ENCODE peak calls at places on chromosome 3, in eight cellular contexts. One of them, this sample, is unnamed.

GRCh38 chr3:114418724-114419543 is 125.1 kb downstream of the TIGIT start:
- DNase-seq in endothelial cell: no peak
- DNase-seq in EH: peak; percentile 86
- DNase-seq in MV-4-11: peak; percentile 55
- DNase-seq in NCI-H748 treated with DMSO at 0.1 percent for 48 hours: peak; percentile 28
- DNase-seq in mucosa of descending colon: no peak
- DNase-seq in caudate nucleus: no peak
- DNase-seq in nephron progenitor cell: peak; percentile 9
- DNase-seq in this sample: peak; percentile 56

GRCh38 chr3:186025161-186025560 is 83.7 kb downstream of the ETV5 start:
- DNase-seq in mucosa of descending colon: no peak
- DNase-seq in MV-4-11: no peak
- DNase-seq in endothelial cell: no peak
- DNase-seq in EH: peak; percentile 43
- DNase-seq in caudate nucleus: no peak
- DNase-seq in NCI-H748 treated with DMSO at 0.1 percent for 48 hours: no peak
- DNase-seq in nephron progenitor cell: no peak
- DNase-seq in this sample: no peak

GRCh38 chr3:178558637-178559036 is 22.4 kb downstream of the KCNMB2 start:
- DNase-seq in NCI-H748 treated with DMSO at 0.1 percent for 48 hours: peak; percentile 77
- DNase-seq in caudate nucleus: no peak
- DNase-seq in nephron progenitor cell: no peak
- DNase-seq in MV-4-11: no peak
- DNase-seq in mucosa of descending colon: no peak
- DNase-seq in EH: no peak
- DNase-seq in endothelial cell: no peak
- DNase-seq in this sample: no peak

GRCh38 chr3:59321881-59322540 is 272.2 kb upstream of the CFAP20DC start:
- DNase-seq in caudate nucleus: no peak
- DNase-seq in nephron progenitor cell: no peak
- DNase-seq in EH: peak; percentile 4
- DNase-seq in mucosa of descending colon: no peak
- DNase-seq in NCI-H748 treated with DMSO at 0.1 percent for 48 hours: no peak
- DNase-seq in MV-4-11: no peak
- DNase-seq in endothelial cell: no peak
- DNase-seq in this sample: no peak

GRCh38 chr3:8845641-8846040 is 76.2 kb upstream of the OXTR start:
- DNase-seq in NCI-H748 treated with DMSO at 0.1 percent for 48 hours: no peak
- DNase-seq in mucosa of descending colon: no peak
- DNase-seq in endothelial cell: no peak
- DNase-seq in MV-4-11: no peak
- DNase-seq in caudate nucleus: no peak
- DNase-seq in nephron progenitor cell: no peak
- DNase-seq in EH: peak; percentile 94
- DNase-seq in this sample: no peak

GRCh38 chr3:171206283-171206682 is 179.8 kb upstream of the SLC2A2 start:
- DNase-seq in caudate nucleus: no peak
- DNase-seq in EH: no peak
- DNase-seq in endothelial cell: no peak
- DNase-seq in nephron progenitor cell: no peak
- DNase-seq in MV-4-11: no peak
- DNase-seq in mucosa of descending colon: no peak
- DNase-seq in NCI-H748 treated with DMSO at 0.1 percent for 48 hours: no peak
- DNase-seq in this sample: no peak

GRCh38 chr3:114362815-114363214 is 69.0 kb downstream of the TIGIT start:
- DNase-seq in MV-4-11: no peak
- DNase-seq in endothelial cell: no peak
- DNase-seq in NCI-H748 treated with DMSO at 0.1 percent for 48 hours: no peak
- DNase-seq in mucosa of descending colon: no peak
- DNase-seq in EH: peak; percentile 63
- DNase-seq in nephron progenitor cell: no peak
- DNase-seq in caudate nucleus: no peak
- DNase-seq in this sample: peak; percentile 14

GRCh38 chr3:120140098-120140742 is 46.0 kb upstream of the GSK3B start:
- DNase-seq in nephron progenitor cell: no peak
- DNase-seq in MV-4-11: no peak
- DNase-seq in caudate nucleus: no peak
- DNase-seq in endothelial cell: no peak
- DNase-seq in mucosa of descending colon: no peak
- DNase-seq in NCI-H748 treated with DMSO at 0.1 percent for 48 hours: no peak
- DNase-seq in EH: no peak
- DNase-seq in this sample: no peak

GRCh38 chr3:44318929-44319328 is 19.6 kb upstream of the TCAIM start:
- DNase-seq in EH: no peak
- DNase-seq in endothelial cell: no peak
- DNase-seq in NCI-H748 treated with DMSO at 0.1 percent for 48 hours: peak; percentile 4
- DNase-seq in nephron progenitor cell: no peak
- DNase-seq in mucosa of descending colon: no peak
- DNase-seq in MV-4-11: peak; percentile 50
- DNase-seq in caudate nucleus: no peak
- DNase-seq in this sample: no peak

GRCh38 chr3:150110097-150110496 is 139.4 kb upstream of the PFN2 start:
- DNase-seq in NCI-H748 treated with DMSO at 0.1 percent for 48 hours: peak; percentile 56
- DNase-seq in mucosa of descending colon: no peak
- DNase-seq in MV-4-11: no peak
- DNase-seq in EH: no peak
- DNase-seq in endothelial cell: no peak
- DNase-seq in nephron progenitor cell: no peak
- DNase-seq in caudate nucleus: no peak
- DNase-seq in this sample: no peak

GRCh38 chr3:120864541-120864940 is 43.5 kb upstream of the STXBP5L start:
- DNase-seq in EH: no peak
- DNase-seq in MV-4-11: no peak
- DNase-seq in mucosa of descending colon: no peak
- DNase-seq in caudate nucleus: no peak
- DNase-seq in nephron progenitor cell: no peak
- DNase-seq in endothelial cell: no peak
- DNase-seq in NCI-H748 treated with DMSO at 0.1 percent for 48 hours: peak; percentile 36
- DNase-seq in this sample: no peak

GRCh38 chr3:60542981-60543380 is 708.3 kb downstream of the FHIT start:
- DNase-seq in endothelial cell: no peak
- DNase-seq in nephron progenitor cell: no peak
- DNase-seq in EH: peak; percentile 25
- DNase-seq in caudate nucleus: no peak
- DNase-seq in MV-4-11: no peak
- DNase-seq in NCI-H748 treated with DMSO at 0.1 percent for 48 hours: no peak
- DNase-seq in mucosa of descending colon: no peak
- DNase-seq in this sample: peak; percentile 23

GRCh38 chr3:41327718-41328117 is 128.4 kb downstream of the CTNNB1 start:
- DNase-seq in mucosa of descending colon: no peak
- DNase-seq in nephron progenitor cell: no peak
- DNase-seq in endothelial cell: no peak
- DNase-seq in MV-4-11: no peak
- DNase-seq in caudate nucleus: no peak
- DNase-seq in NCI-H748 treated with DMSO at 0.1 percent for 48 hours: no peak
- DNase-seq in EH: peak; percentile 40
- DNase-seq in this sample: no peak

GRCh38 chr3:38140326-38141172 is 2.1 kb downstream of the MYD88 start:
- DNase-seq in MV-4-11: no peak
- DNase-seq in mucosa of descending colon: peak; percentile 40
- DNase-seq in EH: no peak
- DNase-seq in NCI-H748 treated with DMSO at 0.1 percent for 48 hours: no peak
- DNase-seq in nephron progenitor cell: no peak
- DNase-seq in caudate nucleus: no peak
- DNase-seq in endothelial cell: no peak
- DNase-seq in this sample: no peak

GRCh38 chr3:195896361-195897080 is 11.8 kb downstream of the TNK2 start:
- DNase-seq in nephron progenitor cell: no peak
- DNase-seq in EH: peak; percentile 93
- DNase-seq in NCI-H748 treated with DMSO at 0.1 percent for 48 hours: no peak
- DNase-seq in endothelial cell: no peak
- DNase-seq in MV-4-11: no peak
- DNase-seq in caudate nucleus: peak; percentile 50
- DNase-seq in mucosa of descending colon: no peak
- DNase-seq in this sample: no peak

GRCh38 chr3:126537730-126538281 is 13.9 kb downstream of the CHST13 start:
- DNase-seq in nephron progenitor cell: no peak
- DNase-seq in endothelial cell: no peak
- DNase-seq in caudate nucleus: no peak
- DNase-seq in EH: no peak
- DNase-seq in NCI-H748 treated with DMSO at 0.1 percent for 48 hours: no peak
- DNase-seq in mucosa of descending colon: peak; percentile 36
- DNase-seq in MV-4-11: no peak
- DNase-seq in this sample: no peak

GRCh38 chr3:39150803-39151631 is 2.4 kb downstream of the CSRNP1 start:
- DNase-seq in NCI-H748 treated with DMSO at 0.1 percent for 48 hours: no peak
- DNase-seq in nephron progenitor cell: peak; percentile 65
- DNase-seq in mucosa of descending colon: peak; percentile 81
- DNase-seq in caudate nucleus: no peak
- DNase-seq in MV-4-11: peak; percentile 15
- DNase-seq in EH: peak; percentile 99
- DNase-seq in endothelial cell: peak; percentile 43
- DNase-seq in this sample: no peak

GRCh38 chr3:50623840-50624474 is 7.0 kb downstream of the MAPKAPK3 start:
- DNase-seq in NCI-H748 treated with DMSO at 0.1 percent for 48 hours: no peak
- DNase-seq in endothelial cell: no peak
- DNase-seq in nephron progenitor cell: no peak
- DNase-seq in MV-4-11: peak; percentile 31
- DNase-seq in EH: no peak
- DNase-seq in caudate nucleus: no peak
- DNase-seq in mucosa of descending colon: no peak
- DNase-seq in this sample: no peak

GRCh38 chr3:52805270-52806039 is 10.9 kb downstream of the ITIH3 start:
- DNase-seq in nephron progenitor cell: no peak
- DNase-seq in caudate nucleus: no peak
- DNase-seq in MV-4-11: no peak
- DNase-seq in NCI-H748 treated with DMSO at 0.1 percent for 48 hours: no peak
- DNase-seq in EH: no peak
- DNase-seq in mucosa of descending colon: no peak
- DNase-seq in endothelial cell: no peak
- DNase-seq in this sample: no peak

GRCh38 chr3:69914395-69914794 is 85.1 kb upstream of the SAMMSON start:
- DNase-seq in endothelial cell: no peak
- DNase-seq in nephron progenitor cell: no peak
- DNase-seq in MV-4-11: no peak
- DNase-seq in NCI-H748 treated with DMSO at 0.1 percent for 48 hours: no peak
- DNase-seq in mucosa of descending colon: no peak
- DNase-seq in caudate nucleus: no peak
- DNase-seq in EH: no peak
- DNase-seq in this sample: peak; percentile 12

GRCh38 chr3:15633766-15634588 is 32.4 kb downstream of the BTD start:
- DNase-seq in nephron progenitor cell: no peak
- DNase-seq in endothelial cell: no peak
- DNase-seq in caudate nucleus: no peak
- DNase-seq in EH: peak; percentile 58
- DNase-seq in NCI-H748 treated with DMSO at 0.1 percent for 48 hours: no peak
- DNase-seq in MV-4-11: no peak
- DNase-seq in mucosa of descending colon: no peak
- DNase-seq in this sample: no peak

GRCh38 chr3:170811928-170812591 is 57.9 kb downstream of the RPL22L1 start:
- DNase-seq in nephron progenitor cell: peak; percentile 71
- DNase-seq in MV-4-11: peak; percentile 70
- DNase-seq in EH: peak; percentile 81
- DNase-seq in endothelial cell: peak; percentile 74
- DNase-seq in caudate nucleus: peak; percentile 8
- DNase-seq in mucosa of descending colon: no peak
- DNase-seq in NCI-H748 treated with DMSO at 0.1 percent for 48 hours: peak; percentile 72
- DNase-seq in this sample: peak; percentile 76

GRCh38 chr3:163328680-163329079 is 1749.6 kb downstream of the SI start:
- DNase-seq in caudate nucleus: no peak
- DNase-seq in endothelial cell: no peak
- DNase-seq in EH: no peak
- DNase-seq in nephron progenitor cell: no peak
- DNase-seq in NCI-H748 treated with DMSO at 0.1 percent for 48 hours: no peak
- DNase-seq in mucosa of descending colon: no peak
- DNase-seq in MV-4-11: no peak
- DNase-seq in this sample: no peak

GRCh38 chr3:151894219-151894618 is 20.8 kb downstream of the SUCNR1 start:
- DNase-seq in caudate nucleus: no peak
- DNase-seq in endothelial cell: no peak
- DNase-seq in MV-4-11: no peak
- DNase-seq in mucosa of descending colon: no peak
- DNase-seq in nephron progenitor cell: no peak
- DNase-seq in NCI-H748 treated with DMSO at 0.1 percent for 48 hours: no peak
- DNase-seq in EH: no peak
- DNase-seq in this sample: no peak